ENCODE peak calls at places on chromosomes 3 and 15, in nine cellular contexts. O is heart right ventricle, N is tibial artery, V is left lung, H is DND-41, R is colonic mucosa, J is keratinocyte, D is left ventricle myocardium inferior, S is IMR-90. P is an unnamed sample.
A peak's percentile ranks its signal among the peaks of the same experiment; 100 is the strongest.

GRCh38 chr3:157279237-157279636 is 119.3 kb upstream of the CCNL1 start:
- DNase-seq in O (no peak), N (no peak), V (no peak), H (no peak), R (no peak), J (no peak), D (no peak), S (no peak), P (no peak)

GRCh38 chr3:172709776-172710708 is 825 bp downstream of the NCEH1 start:
- DNase-seq in O (peak; percentile 39), N (peak; percentile 61), V (peak; percentile 71), H (no peak), R (peak; percentile 54), J (no peak), D (peak; percentile 42), S (peak; percentile 41), P (peak; percentile 65)

GRCh38 chr3:53049987-53050386 is 4.1 kb upstream of the SFMBT1 start:
- DNase-seq in O (no peak), N (no peak), V (no peak), H (no peak), R (no peak), J (no peak), D (no peak), S (no peak), P (no peak)

GRCh38 chr3:128033102-128033501 is 19.1 kb upstream of the SEC61A1 start:
- DNase-seq in O (no peak), N (no peak), V (no peak), H (no peak), R (no peak), J (no peak), D (no peak), S (no peak), P (no peak)

GRCh38 chr3:126056681-126057546 is 27.0 kb downstream of the SLC41A3 start:
- DNase-seq in O (peak; percentile 72), N (no peak), V (no peak), H (no peak), R (no peak), J (no peak), D (peak; percentile 68), S (peak; percentile 2), P (peak; percentile 38)

GRCh38 chr15:95087253-95087609 is 855.9 kb downstream of the MCTP2 start:
- DNase-seq in O (no peak), N (no peak), V (no peak), H (no peak), R (no peak), J (no peak), D (no peak), S (peak; percentile 43), P (no peak)

GRCh38 chr15:100593431-100593830 is 8.6 kb downstream of the LINS1 start:
- DNase-seq in O (no peak), N (no peak), V (no peak), H (no peak), R (no peak), J (no peak), D (no peak), S (no peak), P (no peak)

GRCh38 chr3:112776836-112777235 is 69.8 kb downstream of the CD200R1L start:
- DNase-seq in O (no peak), N (no peak), V (no peak), H (no peak), R (no peak), J (no peak), D (no peak), S (peak; percentile 44), P (no peak)

GRCh38 chr3:137105277-137105977 is 147.6 kb downstream of the IL20RB start:
- DNase-seq in O (no peak), N (no peak), V (no peak), H (peak; percentile 30), R (no peak), J (no peak), D (no peak), S (peak; percentile 62), P (peak; percentile 30)

GRCh38 chr3:120438971-120439370 is 11.8 kb downstream of the FSTL1 start:
- DNase-seq in O (peak; percentile 49), N (peak; percentile 60), V (no peak), H (no peak), R (peak; percentile 69), J (no peak), D (peak; percentile 57), S (peak; percentile 93), P (no peak)

GRCh38 chr3:42663581-42664442 is 10.3 kb downstream of the ZBTB47 start:
- DNase-seq in O (no peak), N (no peak), V (peak; percentile 80), H (no peak), R (no peak), J (no peak), D (no peak), S (no peak), P (no peak)

GRCh38 chr3:27800261-27800660 is 78.1 kb upstream of the EOMES start:
- DNase-seq in O (no peak), N (no peak), V (no peak), H (no peak), R (no peak), J (no peak), D (no peak), S (peak; percentile 0), P (no peak)

GRCh38 chr15:39585871-39586301 is 5.0 kb downstream of the THBS1 start:
- DNase-seq in O (no peak), N (no peak), V (no peak), H (no peak), R (no peak), J (peak; percentile 13), D (no peak), S (no peak), P (no peak)
- H3K4me3 ChIP-seq in O (no peak overlapping the region), N (no peak overlapping the region), V (no peak overlapping the region), H (no peak overlapping the region), R (no peak overlapping the region), J (no peak overlapping the region), D (no peak overlapping the region), S (no peak overlapping the region), P (no peak overlapping the region)

GRCh38 chr3:121703973-121704372 is 43.3 kb upstream of the HCLS1 start:
- DNase-seq in O (no peak), N (no peak), V (no peak), H (no peak), R (no peak), J (no peak), D (no peak), S (no peak), P (no peak)

GRCh38 chr3:121696190-121696589 is 35.5 kb upstream of the HCLS1 start:
- DNase-seq in O (no peak), N (no peak), V (no peak), H (no peak), R (no peak), J (no peak), D (no peak), S (no peak), P (no peak)

GRCh38 chr3:121698914-121699313 is 38.2 kb upstream of the HCLS1 start:
- DNase-seq in O (no peak), N (no peak), V (no peak), H (no peak), R (no peak), J (no peak), D (peak; percentile 48), S (no peak), P (no peak)

DNA sequence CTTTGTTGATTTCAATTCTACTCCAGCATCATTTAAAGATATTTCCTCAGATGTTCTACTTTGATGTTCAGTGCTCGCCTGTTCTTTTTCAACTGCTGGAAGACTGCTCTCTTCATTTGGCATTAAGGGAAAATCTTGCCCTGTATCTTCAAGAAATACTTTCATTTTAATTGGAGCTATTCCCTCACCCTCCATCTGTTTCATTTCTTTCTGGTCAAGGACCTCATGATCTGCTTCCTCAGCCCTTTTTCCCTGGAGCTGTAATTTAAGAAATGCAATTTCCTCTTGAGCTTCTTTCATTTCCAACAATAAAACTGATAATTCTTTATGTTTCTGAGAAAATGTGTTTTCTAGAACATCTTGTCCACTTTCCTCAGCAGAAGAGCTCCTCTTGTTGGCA is 37.8 kb upstream of the HCLS1 start:
- DNase-seq in O (no peak), N (no peak), V (no peak), H (no peak), R (no peak), J (no peak), D (no peak), S (no peak), P (no peak)
- H3K27ac ChIP-seq in O (peak overlapping the region; percentile 23), N (no peak overlapping the region), V (no peak overlapping the region), H (no peak overlapping the region), R (no peak overlapping the region), J (no peak overlapping the region), D (peak overlapping the region; percentile 65), S (no peak overlapping the region), P (peak overlapping the region; percentile 61)

DNA sequence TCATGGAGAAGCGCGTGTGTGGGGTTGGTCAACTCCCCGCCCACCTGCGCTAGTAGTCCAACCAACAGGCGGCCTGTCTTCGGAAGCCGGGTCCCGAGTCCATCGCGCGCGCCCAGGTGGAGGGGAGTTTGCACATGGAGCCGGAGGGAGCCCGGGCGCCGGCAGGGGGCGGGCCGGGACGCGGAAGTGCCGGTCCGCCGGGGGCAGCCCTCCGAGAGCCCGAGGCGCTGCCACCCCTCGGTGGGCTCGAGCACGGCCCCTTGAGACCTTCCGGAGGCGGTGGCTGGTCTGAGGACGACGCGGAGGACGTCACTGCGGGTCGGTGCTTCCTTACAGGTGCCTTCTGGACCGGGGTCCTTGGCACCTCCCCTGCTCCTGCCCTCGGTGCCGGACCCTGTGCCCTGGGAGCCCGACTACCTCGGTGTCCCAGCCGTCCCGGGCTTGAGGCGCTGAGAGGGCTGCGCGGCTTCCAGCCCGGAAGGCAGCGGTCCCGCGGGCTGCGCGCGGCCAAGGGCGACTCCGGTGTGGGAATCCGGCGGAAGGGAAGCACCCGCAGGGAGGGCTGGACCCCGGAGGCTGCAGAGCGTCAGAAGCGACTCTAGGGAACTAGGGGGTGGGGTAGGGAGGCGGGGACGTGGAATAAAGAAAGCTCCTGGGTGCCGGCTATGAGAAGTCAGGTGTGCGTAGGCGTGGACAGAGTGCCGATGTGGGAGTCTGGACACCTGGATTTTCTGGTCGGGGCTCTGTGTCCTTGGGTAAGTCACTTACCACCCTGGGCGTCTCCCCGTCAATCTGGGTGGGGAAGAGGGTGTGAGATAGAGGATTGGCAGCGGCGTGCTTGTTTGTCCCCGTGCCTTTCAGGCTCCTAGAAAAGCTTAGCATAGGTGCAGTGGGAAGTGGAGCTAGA is 212.3 kb downstream of the FGF12 start:
- DNase-seq in O (peak; percentile 31), N (no peak), V (peak; percentile 80), H (no peak), R (peak; percentile 20), J (no peak), D (no peak), S (no peak), P (peak; percentile 62)
- TF ChIP-seq CTCF in O (no peak), N (no peak), V (no peak), H (no peak), R (no peak), J (no peak), D (peak; percentile 47), S (no peak), P (peak; percentile 19)

GRCh38 chr15:60395276-60396011 is 2.3 kb downstream of the ANXA2 start:
- DNase-seq in O (no peak), N (no peak), V (no peak), H (no peak), R (no peak), J (no peak), D (no peak), S (no peak), P (no peak)
- H3K4me3 ChIP-seq in O (peak overlapping the region; percentile 91), N (peak overlapping the region; percentile 97), V (peak overlapping the region; percentile 76), H (no peak overlapping the region), R (peak overlapping the region; percentile 74), J (peak overlapping the region; percentile 97), D (peak overlapping the region; percentile 88), S (peak overlapping the region; percentile 26), P (no peak overlapping the region)

P was measured in dorsolateral prefrontal cortex.